ENCODE peak calls at places on chromosomes 7 and 10, in seven cellular contexts. H, W, E, S, A, J and V are unnamed samples.

GRCh38 chr10:113132651-113133088 is 182.6 kb downstream of the TCF7L2 start:
- DNase-seq in H (no peak), W (peak; percentile 50), E (no peak), S (no peak), A (no peak), J (no peak), V (no peak)

GRCh38 chr10:8908013-8908412 is 853.5 kb downstream of the GATA3 start:
- DNase-seq in H (no peak), W (no peak), E (no peak), S (no peak), A (no peak), J (no peak), V (no peak)

GRCh38 chr7:158413962-158414961 is 173.4 kb downstream of the PTPRN2 start:
- DNase-seq in H (no peak), W (no peak), E (no peak), S (no peak), A (no peak), J (no peak), V (no peak)

GRCh38 chr7:157932498-157933218 is 595.9 kb downstream of the DNAJB6 start:
- DNase-seq in H (no peak), W (no peak), E (no peak), S (no peak), A (no peak), J (no peak), V (no peak)

GRCh38 chr7:75756340-75757297 is 15.4 kb downstream of the CCL26 start:
- DNase-seq in H (no peak), W (peak; percentile 75), E (no peak), S (no peak), A (no peak), J (peak; percentile 51), V (no peak)

GRCh38 chr7:54785261-54785660 is 26.2 kb upstream of the SEC61G start:
- DNase-seq in H (no peak), W (no peak), E (no peak), S (no peak), A (no peak), J (no peak), V (no peak)

GRCh38 chr10:34049887-34050286 is 715.4 kb upstream of the NRP1 start:
- DNase-seq in H (no peak), W (no peak), E (peak; percentile 17), S (no peak), A (no peak), J (no peak), V (no peak)

GRCh38 chr7:135946289-135947055 is 30.7 kb downstream of the MTPN start:
- DNase-seq in H (no peak), W (no peak), E (no peak), S (no peak), A (no peak), J (no peak), V (no peak)

GRCh38 chr7:24560772-24561171 is 12.5 kb upstream of the PALS2 start:
- DNase-seq in H (no peak), W (no peak), E (no peak), S (peak; percentile 16), A (no peak), J (no peak), V (no peak)

GRCh38 chr7:130189281-130189782 is 15.9 kb downstream of the TMEM209 start:
- DNase-seq in H (no peak), W (peak; percentile 36), E (peak; percentile 18), S (no peak), A (no peak), J (no peak), V (no peak)

GRCh38 chr10:94383515-94383914 is 18.8 kb upstream of the TBC1D12 start:
- DNase-seq in H (no peak), W (no peak), E (no peak), S (no peak), A (no peak), J (no peak), V (no peak)

GRCh38 chr10:62844280-62845011 is 28.3 kb upstream of the EGR2 start:
- DNase-seq in H (no peak), W (no peak), E (no peak), S (no peak), A (no peak), J (no peak), V (no peak)

GRCh38 chr10:45063605-45064231 is 63.0 kb downstream of the ZNF22 start:
- DNase-seq in H (no peak), W (no peak), E (no peak), S (no peak), A (no peak), J (no peak), V (no peak)

GRCh38 chr10:62699148-62699547 is 105.4 kb upstream of the ADO start:
- DNase-seq in H (no peak), W (no peak), E (no peak), S (no peak), A (no peak), J (no peak), V (no peak)

GRCh38 chr10:123269017-123269552 is 114.9 kb downstream of the BUB3 start:
- DNase-seq in H (no peak), W (no peak), E (no peak), S (no peak), A (no peak), J (no peak), V (no peak)

GRCh38 chr7:45384499-45384898 is 189.7 kb upstream of the ADCY1 start:
- DNase-seq in H (no peak), W (peak; percentile 30), E (no peak), S (no peak), A (no peak), J (no peak), V (no peak)

GRCh38 chr7:66413379-66414114 is 208.4 kb downstream of the TPST1 start:
- DNase-seq in H (peak; percentile 83), W (peak; percentile 87), E (no peak), S (peak; percentile 91), A (peak; percentile 74), J (peak; percentile 73), V (peak; percentile 37)

GRCh38 chr10:73110345-73110849 is at the start of gene NUDT13:
- DNase-seq in H (peak; percentile 40), W (peak; percentile 82), E (no peak), S (peak; percentile 63), A (peak; percentile 47), J (peak; percentile 82), V (no peak)

GRCh38 chr10:34854147-34854601 is 39.1 kb upstream of the PARD3 start:
- DNase-seq in H (no peak), W (peak; percentile 71), E (peak; percentile 31), S (no peak), A (no peak), J (no peak), V (peak; percentile 31)

GRCh38 chr7:106819546-106819945 is 45.5 kb upstream of the PIK3CG start:
- DNase-seq in H (no peak), W (no peak), E (no peak), S (no peak), A (no peak), J (no peak), V (no peak)

GRCh38 chr7:97635622-97636021 is 96.3 kb upstream of the TAC1 start:
- DNase-seq in H (no peak), W (no peak), E (no peak), S (no peak), A (no peak), J (no peak), V (no peak)

GRCh38 chr10:63744060-63744941 is 223.1 kb downstream of the REEP3 start:
- DNase-seq in H (no peak), W (peak; percentile 78), E (peak; percentile 89), S (no peak), A (no peak), J (no peak), V (no peak)

GRCh38 chr7:99505324-99505662 is 831 bp downstream of the ZKSCAN5 start:
- DNase-seq in H (no peak), W (no peak), E (no peak), S (no peak), A (no peak), J (no peak), V (no peak)

GRCh38 chr7:84548366-84549085 is 353.9 kb upstream of the SEMA3A start:
- DNase-seq in H (no peak), W (peak; percentile 32), E (no peak), S (no peak), A (no peak), J (no peak), V (no peak)

GRCh38 chr10:121647401-121647800 is 49.2 kb upstream of the FGFR2 start:
- DNase-seq in H (no peak), W (no peak), E (no peak), S (no peak), A (no peak), J (no peak), V (no peak)

GRCh38 chr10:50567384-50567783 is 56.4 kb downstream of the SGMS1 start:
- DNase-seq in H (no peak), W (no peak), E (no peak), S (no peak), A (no peak), J (no peak), V (no peak)

GRCh38 chr10:45373783-45374450 is at the start of gene ALOX5:
- DNase-seq in H (peak; percentile 85), W (peak; percentile 19), E (no peak), S (peak; percentile 48), A (no peak), J (peak; percentile 54), V (no peak)

GRCh38 chr7:144437370-144438191 is 34.1 kb upstream of the NOBOX start:
- DNase-seq in H (peak; percentile 26), W (peak; percentile 37), E (peak; percentile 17), S (peak; percentile 70), A (peak; percentile 37), J (peak; percentile 62), V (peak; percentile 39)